ENCODE peak calls at places on chromosomes 2 and 18, in seven cellular contexts. K is sigmoid colon, L is PC-3, B is heart left ventricle, W is GM23338, H is small intestine, F is Peyer's patch. V is an unnamed sample.

GRCh38 chr2:229340086-229340760 is 69.1 kb upstream of the PID1 start:
- DNase-seq in K (no peak), L (peak; percentile 53), B (no peak), W (no peak), H (no peak), F (no peak), V (no peak)

GRCh38 chr2:96773922-96774321 is 13.2 kb downstream of the CNNM4 start:
- DNase-seq in K (no peak), L (no peak), B (no peak), W (peak; percentile 51), H (peak; percentile 67), F (no peak), V (no peak)

GRCh38 chr2:238872628-238873400 is 24.9 kb downstream of the TWIST2 start:
- DNase-seq in K (no peak), L (no peak), B (no peak), W (no peak), H (no peak), F (no peak), V (no peak)

GRCh38 chr2:123245156-123245555 is 779.9 kb upstream of the CNTNAP5 start:
- DNase-seq in K (no peak), L (no peak), B (no peak), W (no peak), H (no peak), F (no peak), V (no peak)

GRCh38 chr18:35386600-35387366 is 9.6 kb upstream of the ZNF396 start:
- DNase-seq in K (peak; percentile 80), L (peak; percentile 66), B (peak; percentile 57), W (peak; percentile 95), H (peak; percentile 80), F (no peak), V (peak; percentile 75)

GRCh38 chr2:30356061-30356460 is 91.0 kb upstream of the LCLAT1 start:
- DNase-seq in K (no peak), L (no peak), B (no peak), W (no peak), H (no peak), F (no peak), V (no peak)

GRCh38 chr2:125572660-125573059 is 1083.3 kb upstream of the GYPC start:
- DNase-seq in K (no peak), L (no peak), B (no peak), W (no peak), H (no peak), F (no peak), V (no peak)

GRCh38 chr2:1480671-1481076 is 67.4 kb downstream of the TPO start:
- DNase-seq in K (no peak), L (no peak), B (no peak), W (no peak), H (no peak), F (no peak), V (no peak)

GRCh38 chr2:204860249-204860648 is 315.0 kb downstream of the PARD3B start:
- DNase-seq in K (peak; percentile 80), L (no peak), B (no peak), W (no peak), H (no peak), F (no peak), V (no peak)

GRCh38 chr18:49764032-49764431 is 49.3 kb downstream of the ACAA2 start:
- DNase-seq in K (no peak), L (no peak), B (no peak), W (no peak), H (no peak), F (no peak), V (no peak)

GRCh38 chr18:830315-830901 is 18.4 kb upstream of the YES1 start:
- DNase-seq in K (no peak), L (no peak), B (peak; percentile 35), W (peak; percentile 72), H (no peak), F (no peak), V (no peak)

GRCh38 chr2:119315241-119315925 is 51.3 kb downstream of the C2orf76 start:
- DNase-seq in K (no peak), L (peak; percentile 66), B (no peak), W (no peak), H (peak; percentile 51), F (no peak), V (no peak)

GRCh38 chr2:182631299-182631698 is 84.8 kb upstream of the DNAJC10 start:
- DNase-seq in K (no peak), L (no peak), B (no peak), W (no peak), H (no peak), F (no peak), V (no peak)

DNA sequence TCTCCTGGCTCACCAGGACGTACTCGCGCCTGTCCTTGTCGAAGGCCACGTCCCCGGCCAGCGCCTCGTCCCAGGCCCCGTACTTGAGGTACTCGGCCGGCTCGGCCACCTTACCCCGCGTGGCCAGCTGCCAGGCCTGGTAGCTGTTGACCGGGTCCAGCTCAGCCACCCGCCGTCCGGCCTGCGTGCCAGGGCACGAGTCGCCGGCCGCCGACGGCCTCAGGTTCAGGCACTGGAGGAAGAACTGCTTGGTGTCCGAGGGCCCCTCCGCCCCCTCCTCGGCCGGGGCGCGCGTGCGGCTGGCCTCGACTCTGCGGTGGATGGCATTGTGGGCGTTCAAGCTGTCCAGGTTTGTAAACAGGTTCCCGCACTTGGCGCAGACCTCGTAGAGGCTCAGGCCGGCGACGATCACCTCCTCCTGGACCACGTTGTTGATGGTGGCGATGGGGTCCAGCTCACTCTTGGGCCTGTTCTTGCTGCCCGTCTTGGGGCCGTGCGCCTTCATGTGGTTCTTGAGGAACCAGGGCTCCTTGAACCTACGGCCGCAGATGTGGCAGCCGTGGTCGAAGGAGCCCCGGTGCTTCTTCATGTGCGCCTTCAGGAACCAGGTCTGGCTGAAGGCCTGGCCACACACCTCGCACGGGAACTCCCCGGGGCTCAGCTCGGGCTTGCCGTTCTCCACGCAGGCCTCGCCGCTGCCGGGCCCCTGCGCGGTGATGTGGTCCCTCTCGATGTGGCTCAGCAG is 53.2 kb downstream of the ZNF516 start:
- DNase-seq in K (peak; percentile 67), L (no peak), B (no peak), W (no peak), H (no peak), F (no peak), V (no peak)
- H3K4me1 ChIP-seq in K (peaks cover 41% of the 10 kb centered on the region), L (peaks cover 16% of the 10 kb centered on the region), B (peaks cover 24% of the 10 kb centered on the region), W (peaks cover 6% of the 10 kb centered on the region), H (peaks cover 4% of the 10 kb centered on the region), F (peaks cover 29% of the 10 kb centered on the region), V (peaks cover 9% of the 10 kb centered on the region)

DNA sequence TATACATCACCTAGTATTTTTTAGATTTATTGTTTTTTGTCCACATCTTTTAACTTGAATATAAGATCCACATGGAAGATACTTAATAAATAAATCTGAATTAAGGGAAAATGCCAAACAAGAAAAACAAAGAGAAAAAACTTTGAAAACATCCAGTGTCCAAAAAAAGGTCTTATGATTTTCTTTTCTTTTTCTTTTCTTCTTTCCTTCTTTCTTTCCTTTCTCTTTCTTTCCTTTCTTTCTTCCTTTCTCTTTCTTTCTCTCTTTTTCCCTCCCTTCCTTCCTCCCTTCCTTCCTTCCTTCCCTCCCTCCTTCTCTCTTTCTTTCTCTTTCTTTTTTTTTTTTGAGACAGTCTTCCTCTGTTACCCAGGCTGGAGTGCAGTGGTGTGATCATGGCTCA is 29.6 kb upstream of the WIPF1 start:
- DNase-seq in K (no peak), L (no peak), B (no peak), W (no peak), H (no peak), F (no peak), V (no peak)
- H3K36me3 ChIP-seq in K (no peaks in the 10 kb centered on the region), L (no peaks in the 10 kb centered on the region), B (no peaks in the 10 kb centered on the region), W (no peaks in the 10 kb centered on the region), H (no peaks in the 10 kb centered on the region), F (no peaks in the 10 kb centered on the region), V (no peaks in the 10 kb centered on the region)

GRCh38 chr2:110677080-110677479 is 783 bp downstream of the BUB1 start:
- DNase-seq in K (no peak), L (peak; percentile 14), B (no peak), W (no peak), H (peak; percentile 6), F (no peak), V (no peak)
- H3K4me3 ChIP-seq in K (peak overlapping the region; percentile 63), L (peak overlapping the region; percentile 94), B (no peak overlapping the region), W (peak overlapping the region; percentile 68), H (no peak overlapping the region), F (no peak overlapping the region), V (peak overlapping the region; percentile 66)

GRCh38 chr2:88599527-88599926 is 27.7 kb downstream of the EIF2AK3 start:
- DNase-seq in K (no peak), L (no peak), B (no peak), W (no peak), H (no peak), F (no peak), V (no peak)
- H3K4me1 ChIP-seq in K (peaks cover 7% of the 10 kb centered on the region), L (peaks cover 37% of the 10 kb centered on the region), B (peaks cover 42% of the 10 kb centered on the region), W (peaks cover 33% of the 10 kb centered on the region), H (no peaks in the 10 kb centered on the region), F (peaks cover 12% of the 10 kb centered on the region), V (no peaks in the 10 kb centered on the region)

GRCh38 chr18:61755553-61755952 is 137.3 kb downstream of the RNF152 start:
- DNase-seq in K (no peak), L (no peak), B (no peak), W (no peak), H (no peak), F (no peak), V (no peak)
- H3K36me3 ChIP-seq in K (no peaks in the 10 kb centered on the region), L (no peaks in the 10 kb centered on the region), B (no peaks in the 10 kb centered on the region), W (no peaks in the 10 kb centered on the region), H (no peaks in the 10 kb centered on the region), F (no peaks in the 10 kb centered on the region), V (no peaks in the 10 kb centered on the region)

DNA sequence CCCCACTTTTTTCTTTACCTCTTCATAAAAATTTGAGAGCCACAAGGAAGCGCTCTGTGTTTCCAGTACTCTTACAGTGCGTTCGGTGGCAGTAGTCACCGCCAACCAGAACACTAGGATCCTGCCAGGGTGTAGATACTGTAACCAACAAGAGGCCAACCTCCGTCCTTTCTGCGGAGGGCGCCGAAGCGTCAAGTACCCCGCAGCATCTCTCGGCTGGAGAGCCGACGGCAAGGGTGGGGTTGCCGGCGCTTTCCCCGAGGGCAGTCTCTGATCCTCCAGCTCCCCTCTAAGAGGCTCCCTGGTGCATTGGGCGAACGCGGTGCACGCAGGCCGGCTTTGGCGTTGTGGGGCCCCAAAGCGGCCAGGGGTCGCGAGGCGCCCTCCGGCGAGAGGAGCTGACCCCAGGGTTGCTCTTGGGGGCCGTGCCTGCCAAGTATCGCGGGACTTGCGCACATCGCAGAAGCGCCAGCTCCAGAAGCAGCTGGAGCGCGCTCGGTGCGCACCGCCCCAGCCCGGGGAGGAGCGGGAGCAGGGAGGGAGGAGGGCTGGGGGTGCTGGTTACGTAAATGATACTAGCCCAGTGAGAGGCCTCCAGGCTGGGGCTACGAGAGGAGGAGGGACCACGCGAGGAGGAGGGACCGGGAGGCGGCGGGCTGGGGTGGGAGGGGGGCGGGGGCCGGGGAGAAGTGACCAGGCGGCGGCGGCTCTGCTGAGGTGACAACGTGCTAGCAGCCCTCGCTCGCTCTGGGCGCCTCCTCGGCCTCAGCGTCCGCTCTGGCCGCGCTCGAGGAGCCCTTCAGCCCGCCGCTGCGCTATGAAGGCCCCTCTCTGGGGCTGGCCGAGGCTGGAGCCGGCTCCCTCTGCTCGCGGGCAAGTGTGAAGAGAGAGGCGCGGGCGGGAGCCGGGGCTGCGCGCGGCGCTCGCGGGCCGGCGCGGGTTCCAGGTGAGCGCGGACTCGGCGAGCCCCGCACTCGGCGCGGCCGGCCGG is at the start of gene GALNT13:
- DNase-seq in K (peak; percentile 70), L (peak; percentile 45), B (peak; percentile 51), W (peak; percentile 79), H (peak; percentile 1), F (peak; percentile 69), V (peak; percentile 26)
- H3K4me3 ChIP-seq in K (peak within 1 kb of the TSS; percentile 47), L (peak within 1 kb of the TSS; percentile 57), B (peak within 1 kb of the TSS; percentile 20), W (peak within 1 kb of the TSS; percentile 57), H (no peak within 1 kb of the TSS), F (no peak within 1 kb of the TSS), V (no peak within 1 kb of the TSS)

V was measured in colonic mucosa.